ENCODE peak calls at places on chromosomes 2 and 18, in ten cellular contexts. I, L, W, V, H, C, R, U, G and K are unnamed samples.

GRCh38 chr2:229342376-229342775 is 71.3 kb upstream of the PID1 start:
- DNase-seq in I (no peak), L (no peak), W (no peak), V (no peak), H (peak; percentile 63), C (no peak), R (no peak), U (peak; percentile 36), G (no peak), K (no peak)

GRCh38 chr2:28898048-28898447 is 3.6 kb downstream of the WDR43 start:
- DNase-seq in I (no peak), L (no peak), W (no peak), V (no peak), H (no peak), C (no peak), R (no peak), U (no peak), G (no peak), K (no peak)

GRCh38 chr18:11251891-11252270 is 102.5 kb upstream of the PIEZO2 start:
- DNase-seq in I (no peak), L (no peak), W (no peak), V (no peak), H (no peak), C (no peak), R (no peak), U (no peak), G (no peak), K (no peak)

GRCh38 chr18:35371412-35372195 is 5.5 kb downstream of the ZNF396 start:
- DNase-seq in I (no peak), L (no peak), W (no peak), V (no peak), H (no peak), C (no peak), R (no peak), U (no peak), G (no peak), K (no peak)

GRCh38 chr2:52659536-52659935 is 1108.1 kb upstream of the CHAC2 start:
- DNase-seq in I (no peak), L (no peak), W (no peak), V (no peak), H (no peak), C (no peak), R (no peak), U (no peak), G (no peak), K (no peak)

GRCh38 chr2:44825702-44826101 is 115.8 kb upstream of the SIX3 start:
- DNase-seq in I (no peak), L (no peak), W (peak; percentile 84), V (no peak), H (no peak), C (no peak), R (peak; percentile 31), U (no peak), G (no peak), K (no peak)

GRCh38 chr2:172109256-172109655 is 6.6 kb upstream of the DLX2 start:
- DNase-seq in I (no peak), L (no peak), W (no peak), V (no peak), H (no peak), C (no peak), R (no peak), U (no peak), G (no peak), K (no peak)

GRCh38 chr18:36299010-36299409 is 1.5 kb downstream of the FHOD3 start:
- DNase-seq in I (no peak), L (no peak), W (no peak), V (no peak), H (no peak), C (no peak), R (no peak), U (no peak), G (no peak), K (no peak)

GRCh38 chr2:63539416-63540162 is 48.7 kb downstream of the WDPCP start:
- DNase-seq in I (no peak), L (no peak), W (no peak), V (no peak), H (no peak), C (no peak), R (no peak), U (no peak), G (no peak), K (no peak)

GRCh38 chr2:191713837-191714236 is 35.9 kb downstream of the NABP1 start:
- DNase-seq in I (no peak), L (no peak), W (no peak), V (no peak), H (no peak), C (no peak), R (no peak), U (no peak), G (no peak), K (no peak)